ENCODE peak calls at places on chromosomes 6 and 20, in ten cellular contexts. S, T, Q, E, I, K, B, F, R and X are unnamed samples.

GRCh38 chr20:10856237-10856636 is 182.4 kb upstream of the JAG1 start:
- DNase-seq in S (peak), T (peak), Q (no peak), E (no peak), I (no peak), K (no peak), B (no peak), F (no peak), R (peak), X (no peak)

GRCh38 chr20:43409041-43409913 is 48.4 kb upstream of the SRSF6 start:
- DNase-seq in S (peak), T (no peak), Q (no peak), E (no peak), I (peak), K (no peak), B (peak), F (no peak), R (peak), X (no peak)

GRCh38 chr6:34146801-34147592 is 1.1 kb upstream of the GRM4 start:
- DNase-seq in S (no peak), T (peak), Q (no peak), E (no peak), I (no peak), K (no peak), B (peak), F (no peak), R (no peak), X (no peak)

GRCh38 chr6:35091353-35092083 is 49.6 kb downstream of the TCP11 start:
- DNase-seq in S (no peak), T (no peak), Q (no peak), E (no peak), I (no peak), K (no peak), B (peak), F (no peak), R (no peak), X (no peak)

GRCh38 chr6:145368075-145368474 is 367.2 kb downstream of the EPM2A start:
- DNase-seq in S (no peak), T (no peak), Q (no peak), E (no peak), I (no peak), K (no peak), B (peak), F (no peak), R (no peak), X (no peak)

GRCh38 chr6:13044390-13044789 is 283.9 kb downstream of the TBC1D7 start:
- DNase-seq in S (peak), T (peak), Q (no peak), E (no peak), I (no peak), K (no peak), B (peak), F (no peak), R (peak), X (no peak)

GRCh38 chr6:145036848-145037567 is 698.3 kb downstream of the EPM2A start:
- DNase-seq in S (peak), T (peak), Q (no peak), E (no peak), I (no peak), K (no peak), B (no peak), F (no peak), R (no peak), X (no peak)

GRCh38 chr6:25506020-25506419 is 146.0 kb upstream of the SCGN start:
- DNase-seq in S (no peak), T (no peak), Q (no peak), E (no peak), I (no peak), K (no peak), B (no peak), F (no peak), R (no peak), X (no peak)

GRCh38 chr6:34834789-34835518 is 43.1 kb downstream of the BLTP3A start:
- DNase-seq in S (peak), T (peak), Q (no peak), E (no peak), I (no peak), K (no peak), B (peak), F (no peak), R (no peak), X (no peak)

GRCh38 chr6:41156001-41156400 is 1.9 kb upstream of the TREML1 start:
- DNase-seq in S (no peak), T (no peak), Q (no peak), E (no peak), I (no peak), K (no peak), B (no peak), F (no peak), R (no peak), X (no peak)